ENCODE peak calls at places on chromosomes 7 and 10, in five cellular contexts. N is cardiac muscle cell, E is nephron progenitor cell, H is NCI-H748 treated with DMSO at 0.1 percent for 48 hours, I is NCI-H2107. T is an unnamed sample.

GRCh38 chr7:130529417-130529816 is 37.5 kb downstream of the MEST start:
- DNase-seq in N (no peak), E (no peak), H (no peak), I (no peak), T (no peak)

GRCh38 chr7:101614098-101614938 is 14.8 kb downstream of the MYL10 start:
- DNase-seq in N (no peak), E (no peak), H (no peak), I (no peak), T (no peak)

GRCh38 chr7:42350801-42351200 is 113.8 kb upstream of the GLI3 start:
- DNase-seq in N (no peak), E (no peak), H (no peak), I (no peak), T (no peak)

GRCh38 chr10:85995791-85996190 is 370.8 kb downstream of the GRID1 start:
- DNase-seq in N (peak; percentile 40), E (no peak), H (peak; percentile 1), I (peak; percentile 5), T (no peak)

GRCh38 chr10:113612154-113612553 is 51.7 kb downstream of the NRAP start:
- DNase-seq in N (no peak), E (no peak), H (no peak), I (no peak), T (no peak)

GRCh38 chr7:117582219-117582704 is 102.4 kb downstream of the CFTR start:
- DNase-seq in N (peak; percentile 62), E (no peak), H (no peak), I (no peak), T (no peak)

GRCh38 chr10:132674311-132674710 is 111.6 kb downstream of the NKX6-2 start:
- DNase-seq in N (no peak), E (no peak), H (no peak), I (no peak), T (no peak)

GRCh38 chr10:91352760-91353159 is 57.4 kb upstream of the HECTD2 start:
- DNase-seq in N (no peak), E (no peak), H (no peak), I (no peak), T (no peak)

GRCh38 chr10:106655606-106656005 is 508.9 kb downstream of the SORCS1 start:
- DNase-seq in N (no peak), E (no peak), H (no peak), I (no peak), T (no peak)

GRCh38 chr7:50962962-50963374 is 180.3 kb upstream of the GRB10 start:
- DNase-seq in N (no peak), E (no peak), H (peak; percentile 74), I (peak; percentile 67), T (no peak)

GRCh38 chr10:99450624-99451498 is 20.4 kb upstream of the GOT1 start:
- DNase-seq in N (no peak), E (no peak), H (no peak), I (no peak), T (no peak)

GRCh38 chr7:148726385-148726784 is 27.7 kb downstream of the CUL1 start:
- DNase-seq in N (no peak), E (no peak), H (no peak), I (no peak), T (no peak)

GRCh38 chr7:6268909-6269306 is 3.5 kb downstream of the CYTH3 start:
- DNase-seq in N (no peak), E (no peak), H (no peak), I (no peak), T (no peak)

GRCh38 chr7:18151419-18151818 is 123.8 kb upstream of the PRPS1L1 start:
- DNase-seq in N (no peak), E (no peak), H (peak; percentile 15), I (no peak), T (no peak)

GRCh38 chr7:129907122-129907741 is 45.5 kb downstream of the UBE2H start:
- DNase-seq in N (no peak), E (no peak), H (no peak), I (no peak), T (no peak)

GRCh38 chr7:1176891-1177373 is 16.9 kb upstream of the ZFAND2A start:
- DNase-seq in N (peak; percentile 41), E (peak; percentile 77), H (peak; percentile 55), I (no peak), T (peak; percentile 51)

GRCh38 chr7:135995751-135996150 is 18.6 kb upstream of the MTPN start:
- DNase-seq in N (no peak), E (no peak), H (no peak), I (no peak), T (no peak)

GRCh38 chr10:44293842-44294241 is 91.1 kb downstream of the CXCL12 start:
- DNase-seq in N (no peak), E (no peak), H (no peak), I (no peak), T (no peak)

GRCh38 chr7:7099584-7100014 is 82.7 kb upstream of the C1GALT1 start:
- DNase-seq in N (peak; percentile 90), E (peak; percentile 54), H (peak; percentile 55), I (no peak), T (no peak)

GRCh38 chr7:26292768-26293560 is 1.3 kb downstream of the SNX10 start:
- DNase-seq in N (no peak), E (peak; percentile 17), H (no peak), I (no peak), T (no peak)

GRCh38 chr7:100682228-100682741 is 8.7 kb downstream of the GNB2 start:
- DNase-seq in N (no peak), E (no peak), H (no peak), I (no peak), T (no peak)

GRCh38 chr7:93921607-93922446 is at the start of gene GNG11:
- DNase-seq in N (peak; percentile 82), E (peak; percentile 76), H (no peak), I (no peak), T (no peak)

T was measured in T-helper 17 cell.